ENCODE peak calls at places on chromosomes 7 and 10, in nine cellular contexts. One of them, this sample, is unnamed.

GRCh38 chr10:29189272-29189671 is 99.6 kb upstream of the LYZL1 start:
- DNase-seq in uterus: no peak
- DNase-seq in brain microvascular endothelial cell: no peak
- DNase-seq in stomach: no peak
- DNase-seq in adrenal gland: no peak
- DNase-seq in right atrium auricular region: no peak
- DNase-seq in tibial artery: peak
- DNase-seq in testis: no peak
- DNase-seq in SK-N-SH: no peak
- DNase-seq in this sample: no peak

GRCh38 chr10:72045586-72045985 is 42.8 kb downstream of the SPOCK2 start:
- DNase-seq in testis: no peak
- DNase-seq in brain microvascular endothelial cell: no peak
- DNase-seq in SK-N-SH: no peak
- DNase-seq in stomach: no peak
- DNase-seq in uterus: no peak
- DNase-seq in adrenal gland: no peak
- DNase-seq in right atrium auricular region: no peak
- DNase-seq in tibial artery: no peak
- DNase-seq in this sample: no peak

GRCh38 chr7:8260871-8261707 is 878 bp downstream of the ICA1 start:
- DNase-seq in brain microvascular endothelial cell: peak
- DNase-seq in stomach: peak
- DNase-seq in SK-N-SH: peak
- DNase-seq in testis: peak
- DNase-seq in uterus: peak
- DNase-seq in right atrium auricular region: peak
- DNase-seq in adrenal gland: peak
- DNase-seq in tibial artery: peak
- DNase-seq in this sample: peak

GRCh38 chr7:107856806-107857540 is 34.0 kb upstream of the DLD start:
- DNase-seq in SK-N-SH: no peak
- DNase-seq in adrenal gland: no peak
- DNase-seq in uterus: no peak
- DNase-seq in right atrium auricular region: no peak
- DNase-seq in stomach: no peak
- DNase-seq in tibial artery: no peak
- DNase-seq in brain microvascular endothelial cell: no peak
- DNase-seq in testis: no peak
- DNase-seq in this sample: no peak

GRCh38 chr7:114087674-114088539 is 169.1 kb upstream of the PPP1R3A start:
- DNase-seq in tibial artery: no peak
- DNase-seq in stomach: no peak
- DNase-seq in SK-N-SH: peak
- DNase-seq in adrenal gland: peak
- DNase-seq in testis: peak
- DNase-seq in right atrium auricular region: no peak
- DNase-seq in brain microvascular endothelial cell: no peak
- DNase-seq in uterus: no peak
- DNase-seq in this sample: peak

GRCh38 chr7:128796325-128796724 is 4.6 kb downstream of the CCDC136 start:
- DNase-seq in stomach: no peak
- DNase-seq in tibial artery: no peak
- DNase-seq in SK-N-SH: no peak
- DNase-seq in testis: no peak
- DNase-seq in uterus: no peak
- DNase-seq in adrenal gland: no peak
- DNase-seq in brain microvascular endothelial cell: no peak
- DNase-seq in right atrium auricular region: no peak
- DNase-seq in this sample: no peak

GRCh38 chr7:50273301-50273700 is 31.2 kb upstream of the IKZF1 start:
- DNase-seq in uterus: no peak
- DNase-seq in stomach: no peak
- DNase-seq in SK-N-SH: no peak
- DNase-seq in brain microvascular endothelial cell: no peak
- DNase-seq in right atrium auricular region: no peak
- DNase-seq in testis: no peak
- DNase-seq in tibial artery: no peak
- DNase-seq in adrenal gland: no peak
- DNase-seq in this sample: no peak

GRCh38 chr7:5322621-5323410 is 40.1 kb downstream of the SLC29A4 start:
- DNase-seq in adrenal gland: no peak
- DNase-seq in tibial artery: no peak
- DNase-seq in testis: no peak
- DNase-seq in stomach: no peak
- DNase-seq in right atrium auricular region: no peak
- DNase-seq in brain microvascular endothelial cell: no peak
- DNase-seq in SK-N-SH: peak
- DNase-seq in uterus: no peak
- DNase-seq in this sample: no peak

GRCh38 chr10:101835406-101835805 is 8.2 kb downstream of the KCNIP2 start:
- DNase-seq in right atrium auricular region: no peak
- DNase-seq in uterus: no peak
- DNase-seq in testis: no peak
- DNase-seq in adrenal gland: peak
- DNase-seq in stomach: no peak
- DNase-seq in tibial artery: no peak
- DNase-seq in brain microvascular endothelial cell: no peak
- DNase-seq in SK-N-SH: no peak
- DNase-seq in this sample: no peak

GRCh38 chr10:93652857-93653256 is 40.5 kb downstream of the PDE6C start:
- DNase-seq in right atrium auricular region: no peak
- DNase-seq in stomach: no peak
- DNase-seq in adrenal gland: no peak
- DNase-seq in tibial artery: no peak
- DNase-seq in brain microvascular endothelial cell: peak
- DNase-seq in uterus: no peak
- DNase-seq in SK-N-SH: no peak
- DNase-seq in testis: no peak
- DNase-seq in this sample: no peak

GRCh38 chr10:24974978-24975377 is 22.6 kb upstream of the PRTFDC1 start:
- DNase-seq in testis: peak
- DNase-seq in stomach: no peak
- DNase-seq in tibial artery: peak
- DNase-seq in brain microvascular endothelial cell: peak
- DNase-seq in uterus: peak
- DNase-seq in right atrium auricular region: no peak
- DNase-seq in adrenal gland: peak
- DNase-seq in SK-N-SH: no peak
- DNase-seq in this sample: peak

GRCh38 chr10:14153570-14154055 is 177.1 kb downstream of the FRMD4A start:
- DNase-seq in brain microvascular endothelial cell: peak
- DNase-seq in stomach: no peak
- DNase-seq in SK-N-SH: no peak
- DNase-seq in right atrium auricular region: no peak
- DNase-seq in adrenal gland: peak
- DNase-seq in testis: peak
- DNase-seq in tibial artery: no peak
- DNase-seq in uterus: no peak
- DNase-seq in this sample: no peak

GRCh38 chr7:11760372-11760771 is 71.6 kb downstream of the THSD7A start:
- DNase-seq in SK-N-SH: peak
- DNase-seq in brain microvascular endothelial cell: no peak
- DNase-seq in uterus: no peak
- DNase-seq in tibial artery: no peak
- DNase-seq in right atrium auricular region: no peak
- DNase-seq in stomach: no peak
- DNase-seq in testis: no peak
- DNase-seq in adrenal gland: no peak
- DNase-seq in this sample: no peak

GRCh38 chr7:28433604-28434254 is 21.4 kb downstream of the CREB5 start:
- DNase-seq in SK-N-SH: peak
- DNase-seq in right atrium auricular region: no peak
- DNase-seq in tibial artery: no peak
- DNase-seq in adrenal gland: peak
- DNase-seq in uterus: peak
- DNase-seq in testis: peak
- DNase-seq in brain microvascular endothelial cell: peak
- DNase-seq in stomach: no peak
- DNase-seq in this sample: no peak

GRCh38 chr10:102935939-102936605 is 18.0 kb downstream of the CNNM2 start:
- DNase-seq in SK-N-SH: no peak
- DNase-seq in tibial artery: no peak
- DNase-seq in testis: no peak
- DNase-seq in stomach: no peak
- DNase-seq in right atrium auricular region: no peak
- DNase-seq in adrenal gland: no peak
- DNase-seq in brain microvascular endothelial cell: no peak
- DNase-seq in uterus: no peak
- DNase-seq in this sample: no peak

GRCh38 chr10:43012578-43012977 is 64.3 kb upstream of the RET start:
- DNase-seq in adrenal gland: no peak
- DNase-seq in SK-N-SH: no peak
- DNase-seq in tibial artery: no peak
- DNase-seq in uterus: no peak
- DNase-seq in testis: no peak
- DNase-seq in stomach: no peak
- DNase-seq in right atrium auricular region: no peak
- DNase-seq in brain microvascular endothelial cell: no peak
- DNase-seq in this sample: no peak

DNA sequence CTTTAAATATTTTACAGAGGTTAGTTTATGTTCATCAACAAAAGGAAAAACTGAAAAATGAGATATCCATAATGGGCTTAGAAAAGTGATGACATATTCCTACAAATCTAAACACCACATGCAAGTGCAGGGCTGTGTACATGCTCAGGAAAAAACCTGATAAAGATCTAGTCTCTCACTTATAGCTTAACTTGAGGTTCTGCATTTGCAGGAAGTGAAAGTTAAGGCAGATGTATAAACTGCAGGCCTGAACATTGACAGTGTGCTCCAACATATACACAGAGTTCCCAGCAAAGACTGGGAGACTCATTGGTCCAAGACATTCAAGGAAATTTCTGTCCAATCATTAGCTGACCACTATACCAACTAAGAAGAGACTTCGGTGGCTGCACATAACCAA is 63.8 kb upstream of the RET start:
- DNase-seq in SK-N-SH: no peak
- DNase-seq in adrenal gland: no peak
- DNase-seq in stomach: no peak
- DNase-seq in tibial artery: no peak
- DNase-seq in brain microvascular endothelial cell: no peak
- DNase-seq in testis: no peak
- DNase-seq in uterus: no peak
- DNase-seq in right atrium auricular region: no peak
- DNase-seq in this sample: no peak
- H3K27ac ChIP-seq in SK-N-SH: no peak
- H3K27ac ChIP-seq in adrenal gland: no peak
- H3K27ac ChIP-seq in stomach: no peak
- H3K27ac ChIP-seq in tibial artery: no peak
- H3K27ac ChIP-seq in brain microvascular endothelial cell: no peak
- H3K27ac ChIP-seq in testis: no peak
- H3K27ac ChIP-seq in uterus: no peak
- H3K27ac ChIP-seq in right atrium auricular region: no peak
- H3K27ac ChIP-seq in this sample: no peak

GRCh38 chr7:35463176-35463575 is 209.3 kb upstream of the TBX20 start:
- DNase-seq in uterus: no peak
- DNase-seq in stomach: no peak
- DNase-seq in brain microvascular endothelial cell: no peak
- DNase-seq in SK-N-SH: no peak
- DNase-seq in testis: no peak
- DNase-seq in adrenal gland: no peak
- DNase-seq in right atrium auricular region: no peak
- DNase-seq in tibial artery: no peak
- DNase-seq in this sample: no peak
- H3K4me3 ChIP-seq in uterus: no peak
- H3K4me3 ChIP-seq in stomach: no peak
- H3K4me3 ChIP-seq in brain microvascular endothelial cell: no peak
- H3K4me3 ChIP-seq in SK-N-SH: no peak
- H3K4me3 ChIP-seq in testis: no peak
- H3K4me3 ChIP-seq in adrenal gland: no peak
- H3K4me3 ChIP-seq in right atrium auricular region: no peak
- H3K4me3 ChIP-seq in tibial artery: no peak
- H3K4me3 ChIP-seq in this sample: no peak

GRCh38 chr7:90574136-90574819 is 21.8 kb upstream of the CDK14 start:
- DNase-seq in testis: peak
- DNase-seq in adrenal gland: peak
- DNase-seq in tibial artery: no peak
- DNase-seq in right atrium auricular region: peak
- DNase-seq in stomach: no peak
- DNase-seq in brain microvascular endothelial cell: peak
- DNase-seq in uterus: no peak
- DNase-seq in SK-N-SH: no peak
- DNase-seq in this sample: no peak

GRCh38 chr7:90582164-90582563 is 14.0 kb upstream of the CDK14 start:
- DNase-seq in uterus: no peak
- DNase-seq in brain microvascular endothelial cell: no peak
- DNase-seq in testis: no peak
- DNase-seq in tibial artery: no peak
- DNase-seq in SK-N-SH: no peak
- DNase-seq in adrenal gland: no peak
- DNase-seq in right atrium auricular region: no peak
- DNase-seq in stomach: no peak
- DNase-seq in this sample: no peak

GRCh38 chr7:90580051-90580450 is 16.1 kb upstream of the CDK14 start:
- DNase-seq in testis: no peak
- DNase-seq in stomach: no peak
- DNase-seq in brain microvascular endothelial cell: no peak
- DNase-seq in adrenal gland: no peak
- DNase-seq in tibial artery: no peak
- DNase-seq in right atrium auricular region: no peak
- DNase-seq in SK-N-SH: no peak
- DNase-seq in uterus: no peak
- DNase-seq in this sample: no peak

GRCh38 chr7:90574820-90575187 is 21.3 kb upstream of the CDK14 start:
- DNase-seq in adrenal gland: no peak
- DNase-seq in tibial artery: no peak
- DNase-seq in SK-N-SH: no peak
- DNase-seq in brain microvascular endothelial cell: no peak
- DNase-seq in testis: no peak
- DNase-seq in stomach: no peak
- DNase-seq in right atrium auricular region: no peak
- DNase-seq in uterus: no peak
- DNase-seq in this sample: no peak

DNA sequence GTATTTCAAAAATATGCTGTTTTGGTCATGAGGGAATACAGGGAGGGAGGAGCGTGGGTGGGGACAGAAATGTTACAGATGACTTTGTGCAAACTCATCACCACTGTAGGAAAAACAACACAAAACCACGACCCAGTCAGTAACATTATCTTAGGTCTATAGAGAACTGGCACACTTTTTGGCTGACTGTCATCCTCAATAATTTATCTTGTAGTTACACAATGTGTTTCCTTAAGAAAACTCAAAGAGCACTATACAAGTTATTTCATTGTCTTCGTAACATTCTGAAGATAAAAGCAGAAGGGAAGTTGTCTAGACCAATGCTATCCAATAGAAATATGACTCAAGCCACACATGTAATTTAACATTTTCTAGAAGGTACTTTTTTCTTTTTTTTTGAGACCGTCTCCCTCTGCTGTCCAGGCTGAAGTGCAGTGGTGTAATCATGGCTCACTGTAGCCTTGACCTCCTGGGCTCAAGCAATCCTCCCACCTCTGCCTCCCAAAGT is 16.9 kb upstream of the CDK14 start:
- DNase-seq in SK-N-SH: no peak
- DNase-seq in tibial artery: no peak
- DNase-seq in right atrium auricular region: no peak
- DNase-seq in brain microvascular endothelial cell: peak
- DNase-seq in uterus: no peak
- DNase-seq in stomach: no peak
- DNase-seq in adrenal gland: no peak
- DNase-seq in testis: no peak
- DNase-seq in this sample: no peak
- H3K27ac ChIP-seq in SK-N-SH: peak
- H3K27ac ChIP-seq in tibial artery: no peak
- H3K27ac ChIP-seq in right atrium auricular region: no peak
- H3K27ac ChIP-seq in brain microvascular endothelial cell: peak
- H3K27ac ChIP-seq in uterus: no peak
- H3K27ac ChIP-seq in stomach: no peak
- H3K27ac ChIP-seq in adrenal gland: no peak
- H3K27ac ChIP-seq in testis: no peak
- H3K27ac ChIP-seq in this sample: no peak

GRCh38 chr7:1122832-1123501 is 35.1 kb downstream of the GPER1 start:
- DNase-seq in uterus: no peak
- DNase-seq in brain microvascular endothelial cell: no peak
- DNase-seq in SK-N-SH: no peak
- DNase-seq in adrenal gland: no peak
- DNase-seq in stomach: no peak
- DNase-seq in right atrium auricular region: no peak
- DNase-seq in testis: no peak
- DNase-seq in tibial artery: no peak
- DNase-seq in this sample: no peak
- H3K4me3 ChIP-seq in uterus: no peak
- H3K4me3 ChIP-seq in brain microvascular endothelial cell: no peak
- H3K4me3 ChIP-seq in SK-N-SH: no peak
- H3K4me3 ChIP-seq in adrenal gland: no peak
- H3K4me3 ChIP-seq in stomach: no peak
- H3K4me3 ChIP-seq in right atrium auricular region: no peak
- H3K4me3 ChIP-seq in testis: no peak
- H3K4me3 ChIP-seq in tibial artery: no peak
- H3K4me3 ChIP-seq in this sample: peak